ENCODE peak calls at places on chromosomes 11 and 22, in five cellular contexts. One of them, this sample, is unnamed.

GRCh38 chr11:35950082-35950481 is 6.2 kb downstream of the LDLRAD3 start:
- DNase-seq in uterus: no peak
- DNase-seq in colonic mucosa: no peak
- DNase-seq in upper lobe of right lung: no peak
- DNase-seq in adrenal gland: no peak
- DNase-seq in this sample: no peak

GRCh38 chr22:17120711-17121234 is 387 bp downstream of the TMEM121B start:
- DNase-seq in uterus: no peak
- DNase-seq in colonic mucosa: no peak
- DNase-seq in upper lobe of right lung: no peak
- DNase-seq in adrenal gland: no peak
- DNase-seq in this sample: no peak

GRCh38 chr11:79262221-79262620 is 178.6 kb downstream of the TENM4 start:
- DNase-seq in uterus: peak; percentile 24
- DNase-seq in colonic mucosa: no peak
- DNase-seq in upper lobe of right lung: no peak
- DNase-seq in adrenal gland: no peak
- DNase-seq in this sample: no peak

GRCh38 chr22:43554259-43554636 is 142.4 kb downstream of the MPPED1 start:
- DNase-seq in uterus: no peak
- DNase-seq in colonic mucosa: no peak
- DNase-seq in upper lobe of right lung: no peak
- DNase-seq in adrenal gland: no peak
- DNase-seq in this sample: no peak

GRCh38 chr11:104830080-104830479 is 68.2 kb downstream of the CASP12 start:
- DNase-seq in uterus: no peak
- DNase-seq in colonic mucosa: no peak
- DNase-seq in upper lobe of right lung: no peak
- DNase-seq in adrenal gland: no peak
- DNase-seq in this sample: no peak

GRCh38 chr11:77619576-77620198 is 17.9 kb downstream of the CLNS1A start:
- DNase-seq in uterus: no peak
- DNase-seq in colonic mucosa: peak; percentile 50
- DNase-seq in upper lobe of right lung: no peak
- DNase-seq in adrenal gland: no peak
- DNase-seq in this sample: peak; percentile 19

GRCh38 chr11:64384981-64385952 is 26.3 kb downstream of the RPS6KA4 start:
- DNase-seq in uterus: no peak
- DNase-seq in colonic mucosa: no peak
- DNase-seq in upper lobe of right lung: no peak
- DNase-seq in adrenal gland: no peak
- DNase-seq in this sample: no peak

GRCh38 chr11:19768815-19769214 is 56.2 kb downstream of the NAV2 start:
- DNase-seq in uterus: no peak
- DNase-seq in colonic mucosa: no peak
- DNase-seq in upper lobe of right lung: no peak
- DNase-seq in adrenal gland: no peak
- DNase-seq in this sample: no peak

GRCh38 chr11:88469828-88470227 is 132.3 kb upstream of the CTSC start:
- DNase-seq in uterus: no peak
- DNase-seq in colonic mucosa: no peak
- DNase-seq in upper lobe of right lung: no peak
- DNase-seq in adrenal gland: no peak
- DNase-seq in this sample: no peak

GRCh38 chr22:17090550-17090949 is 5.8 kb downstream of the IL17RA start:
- DNase-seq in uterus: no peak
- DNase-seq in colonic mucosa: no peak
- DNase-seq in upper lobe of right lung: no peak
- DNase-seq in adrenal gland: no peak
- DNase-seq in this sample: no peak

DNA sequence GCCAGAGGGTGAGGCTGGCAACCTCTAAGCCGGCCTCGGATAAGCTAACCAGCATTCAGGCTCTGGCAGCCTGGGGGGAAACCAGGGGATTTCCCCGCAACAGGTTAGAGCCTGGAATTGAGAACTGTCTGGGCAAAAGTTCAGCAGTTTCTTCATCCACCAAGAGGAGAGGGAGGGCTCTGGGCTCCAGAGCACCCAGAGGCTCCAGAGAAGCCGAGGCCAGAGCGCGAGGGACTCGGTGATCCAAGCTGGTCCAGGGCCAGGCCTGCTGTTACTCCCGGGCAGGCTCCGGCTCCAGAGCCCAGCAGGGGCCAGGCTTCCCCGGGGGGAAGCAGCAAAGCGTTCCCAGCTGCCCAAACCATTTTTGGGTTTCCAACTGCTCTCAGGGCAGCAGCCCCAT is 13.3 kb upstream of the SH3BP1 start:
- DNase-seq in uterus: peak; percentile 92
- DNase-seq in colonic mucosa: no peak
- DNase-seq in upper lobe of right lung: peak; percentile 82
- DNase-seq in adrenal gland: no peak
- DNase-seq in this sample: no peak
- H3K36me3 ChIP-seq in uterus: no peaks in the 10 kb centered on the region
- H3K36me3 ChIP-seq in colonic mucosa: no peaks in the 10 kb centered on the region
- H3K36me3 ChIP-seq in upper lobe of right lung: peaks cover 30% of the 10 kb centered on the region
- H3K36me3 ChIP-seq in adrenal gland: peaks cover 30% of the 10 kb centered on the region
- H3K36me3 ChIP-seq in this sample: peaks cover 4% of the 10 kb centered on the region

GRCh38 chr11:75427181-75427580 is 5.8 kb downstream of the KLHL35 start:
- DNase-seq in uterus: no peak
- DNase-seq in colonic mucosa: no peak
- DNase-seq in upper lobe of right lung: no peak
- DNase-seq in adrenal gland: no peak
- DNase-seq in this sample: no peak

GRCh38 chr11:75424396-75424795 is 8.6 kb downstream of the KLHL35 start:
- DNase-seq in uterus: no peak
- DNase-seq in colonic mucosa: no peak
- DNase-seq in upper lobe of right lung: no peak
- DNase-seq in adrenal gland: no peak
- DNase-seq in this sample: no peak

GRCh38 chr11:75426720-75427086 is 6.3 kb downstream of the KLHL35 start:
- DNase-seq in uterus: no peak
- DNase-seq in colonic mucosa: no peak
- DNase-seq in upper lobe of right lung: no peak
- DNase-seq in adrenal gland: no peak
- DNase-seq in this sample: no peak

GRCh38 chr11:75423721-75424120 is 9.3 kb downstream of the KLHL35 start:
- DNase-seq in uterus: no peak
- DNase-seq in colonic mucosa: no peak
- DNase-seq in upper lobe of right lung: no peak
- DNase-seq in adrenal gland: no peak
- DNase-seq in this sample: no peak

GRCh38 chr11:75425422-75425821 is 7.6 kb downstream of the KLHL35 start:
- DNase-seq in uterus: no peak
- DNase-seq in colonic mucosa: no peak
- DNase-seq in upper lobe of right lung: no peak
- DNase-seq in adrenal gland: no peak
- DNase-seq in this sample: no peak
- TF ChIP-seq CTCF in uterus: no peak
- TF ChIP-seq CTCF in colonic mucosa: no peak
- TF ChIP-seq CTCF in upper lobe of right lung: no peak
- TF ChIP-seq CTCF in adrenal gland: no peak
- TF ChIP-seq CTCF in this sample: peak; percentile 29

GRCh38 chr11:71442880-71443279 is 5.3 kb downstream of the DHCR7 start:
- DNase-seq in uterus: no peak
- DNase-seq in colonic mucosa: no peak
- DNase-seq in upper lobe of right lung: no peak
- DNase-seq in adrenal gland: no peak
- DNase-seq in this sample: no peak

GRCh38 chr11:71440021-71440755 is 8.0 kb downstream of the DHCR7 start:
- DNase-seq in uterus: no peak
- DNase-seq in colonic mucosa: no peak
- DNase-seq in upper lobe of right lung: no peak
- DNase-seq in adrenal gland: no peak
- DNase-seq in this sample: no peak

GRCh38 chr11:71443736-71444410 is 4.3 kb downstream of the DHCR7 start:
- DNase-seq in uterus: no peak
- DNase-seq in colonic mucosa: no peak
- DNase-seq in upper lobe of right lung: no peak
- DNase-seq in adrenal gland: no peak
- DNase-seq in this sample: no peak

GRCh38 chr11:71441251-71441650 is 6.9 kb downstream of the DHCR7 start:
- DNase-seq in uterus: no peak
- DNase-seq in colonic mucosa: no peak
- DNase-seq in upper lobe of right lung: no peak
- DNase-seq in adrenal gland: no peak
- DNase-seq in this sample: no peak

GRCh38 chr11:71442123-71442522 is 6.1 kb downstream of the DHCR7 start:
- DNase-seq in uterus: no peak
- DNase-seq in colonic mucosa: no peak
- DNase-seq in upper lobe of right lung: no peak
- DNase-seq in adrenal gland: no peak
- DNase-seq in this sample: no peak
- H3K36me3 ChIP-seq in uterus: no peaks in the 10 kb centered on the region
- H3K36me3 ChIP-seq in colonic mucosa: peaks cover 18% of the 10 kb centered on the region
- H3K36me3 ChIP-seq in upper lobe of right lung: peaks cover 39% of the 10 kb centered on the region
- H3K36me3 ChIP-seq in adrenal gland: peaks cover 46% of the 10 kb centered on the region
- H3K36me3 ChIP-seq in this sample: peaks cover 5% of the 10 kb centered on the region

GRCh38 chr11:6926208-6927029 is at the start of gene ZNF215:
- DNase-seq in uterus: peak; percentile 70
- DNase-seq in colonic mucosa: peak; percentile 91
- DNase-seq in upper lobe of right lung: peak; percentile 91
- DNase-seq in adrenal gland: peak; percentile 81
- DNase-seq in this sample: peak; percentile 42

GRCh38 chr11:6928916-6929315 is 2.7 kb downstream of the ZNF215 start:
- DNase-seq in uterus: no peak
- DNase-seq in colonic mucosa: no peak
- DNase-seq in upper lobe of right lung: no peak
- DNase-seq in adrenal gland: no peak
- DNase-seq in this sample: no peak

GRCh38 chr11:6927030-6927617 is 898 bp downstream of the ZNF215 start:
- DNase-seq in uterus: no peak
- DNase-seq in colonic mucosa: peak; percentile 23
- DNase-seq in upper lobe of right lung: no peak
- DNase-seq in adrenal gland: no peak
- DNase-seq in this sample: no peak

GRCh38 chr11:6931146-6931713 is 5.0 kb downstream of the ZNF215 start:
- DNase-seq in uterus: no peak
- DNase-seq in colonic mucosa: no peak
- DNase-seq in upper lobe of right lung: no peak
- DNase-seq in adrenal gland: no peak
- DNase-seq in this sample: no peak

DNA sequence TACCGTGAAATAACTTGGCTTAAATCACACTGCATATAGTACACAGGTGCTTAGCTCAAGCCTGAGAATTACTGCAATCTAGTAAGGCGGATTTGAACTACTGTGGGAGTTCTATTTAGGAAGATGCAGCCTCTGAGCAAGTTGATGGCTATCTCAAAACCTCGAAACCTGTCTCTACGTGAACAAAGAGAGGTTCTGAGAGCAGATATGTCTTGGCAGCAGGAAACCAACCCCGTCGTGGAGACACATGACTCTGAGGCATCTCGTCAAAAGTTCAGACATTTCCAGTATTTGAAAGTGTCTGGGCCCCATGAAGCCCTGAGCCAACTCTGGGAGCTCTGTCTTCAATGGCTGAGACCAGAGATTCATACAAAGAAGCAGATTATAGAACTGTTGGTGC is 5.9 kb downstream of the ZNF215 start:
- DNase-seq in uterus: no peak
- DNase-seq in colonic mucosa: no peak
- DNase-seq in upper lobe of right lung: no peak
- DNase-seq in adrenal gland: no peak
- DNase-seq in this sample: no peak
- TF ChIP-seq CTCF in uterus: no peak
- TF ChIP-seq CTCF in colonic mucosa: no peak
- TF ChIP-seq CTCF in upper lobe of right lung: no peak
- TF ChIP-seq CTCF in adrenal gland: no peak
- TF ChIP-seq CTCF in this sample: no peak

DNA sequence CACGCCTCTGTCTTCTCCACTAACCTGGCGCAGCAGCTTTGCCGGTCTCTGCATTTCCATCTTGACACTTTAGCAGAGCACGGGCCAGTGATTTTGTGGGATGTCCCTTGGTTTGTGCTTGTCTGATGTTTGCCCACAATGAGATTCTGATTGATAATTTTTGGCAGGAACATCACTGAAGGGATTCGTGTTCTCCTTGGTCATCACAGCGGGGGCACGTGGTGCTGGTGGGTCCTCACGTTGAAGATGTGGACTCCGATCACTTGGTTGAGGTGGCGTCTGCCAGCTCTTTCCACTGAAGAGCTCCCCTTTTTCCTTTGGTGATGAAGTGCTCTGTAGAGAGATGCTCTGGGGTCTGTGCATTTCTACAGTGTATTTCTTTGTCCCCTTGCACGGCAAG is 37.2 kb downstream of the TBC1D22A start:
- DNase-seq in uterus: no peak
- DNase-seq in colonic mucosa: no peak
- DNase-seq in upper lobe of right lung: no peak
- DNase-seq in adrenal gland: no peak
- DNase-seq in this sample: no peak
- H3K36me3 ChIP-seq in uterus: no peaks in the 10 kb centered on the region
- H3K36me3 ChIP-seq in colonic mucosa: peaks cover 10% of the 10 kb centered on the region
- H3K36me3 ChIP-seq in upper lobe of right lung: peaks cover 43% of the 10 kb centered on the region
- H3K36me3 ChIP-seq in adrenal gland: peaks cover 35% of the 10 kb centered on the region
- H3K36me3 ChIP-seq in this sample: peaks cover 1% of the 10 kb centered on the region

GRCh38 chr11:92401507-92401906 is 176.9 kb downstream of the FAT3 start:
- DNase-seq in uterus: no peak
- DNase-seq in colonic mucosa: no peak
- DNase-seq in upper lobe of right lung: no peak
- DNase-seq in adrenal gland: no peak
- DNase-seq in this sample: no peak

GRCh38 chr11:92397356-92397755 is 172.7 kb downstream of the FAT3 start:
- DNase-seq in uterus: no peak
- DNase-seq in colonic mucosa: no peak
- DNase-seq in upper lobe of right lung: no peak
- DNase-seq in adrenal gland: no peak
- DNase-seq in this sample: no peak

GRCh38 chr11:92396133-92396532 is 171.5 kb downstream of the FAT3 start:
- DNase-seq in uterus: no peak
- DNase-seq in colonic mucosa: no peak
- DNase-seq in upper lobe of right lung: no peak
- DNase-seq in adrenal gland: no peak
- DNase-seq in this sample: no peak

DNA sequence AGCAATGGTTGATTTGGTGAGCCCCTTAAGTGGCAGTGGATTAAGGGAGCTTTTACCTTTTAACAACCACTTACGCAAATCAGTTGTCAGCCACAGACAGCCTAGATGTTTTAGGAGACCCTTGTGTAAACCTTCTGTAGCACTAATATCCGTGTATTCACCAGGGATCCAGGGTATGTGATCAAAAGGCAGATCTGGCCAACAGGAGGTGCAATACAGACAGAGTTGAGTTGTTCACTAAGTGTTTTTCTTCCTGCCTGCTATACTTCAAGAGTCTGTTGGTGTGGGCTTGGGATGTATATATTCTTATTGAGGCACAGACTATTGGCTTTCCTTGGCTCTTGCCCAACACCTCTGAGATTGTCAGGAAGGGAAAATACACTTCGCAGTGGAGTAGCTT is 175.1 kb downstream of the FAT3 start:
- DNase-seq in uterus: no peak
- DNase-seq in colonic mucosa: no peak
- DNase-seq in upper lobe of right lung: no peak
- DNase-seq in adrenal gland: no peak
- DNase-seq in this sample: no peak
- TF ChIP-seq CTCF in uterus: no peak
- TF ChIP-seq CTCF in colonic mucosa: no peak
- TF ChIP-seq CTCF in upper lobe of right lung: no peak
- TF ChIP-seq CTCF in adrenal gland: no peak
- TF ChIP-seq CTCF in this sample: no peak